ENCODE peak calls at places on chromosomes 6 and 20, in eight cellular contexts. G is spleen, D is right lobe of liver, S is IMR-90, T is prostate gland, B is body of pancreas, F is GM12878, K is Peyer's patch. E is an unnamed sample.

GRCh38 chr6:37127961-37128862 is 41.7 kb upstream of the PIM1 start:
- DNase-seq in G (no peak), D (peak), S (peak), T (no peak), B (no peak), F (no peak), K (peak), E (no peak)

GRCh38 chr6:73632346-73632745 is 21.4 kb downstream of the SLC17A5 start:
- DNase-seq in G (no peak), D (no peak), S (no peak), T (no peak), B (no peak), F (no peak), K (no peak), E (no peak)

GRCh38 chr20:4871486-4871885 is 129.8 kb downstream of the SLC23A2 start:
- DNase-seq in G (peak), D (no peak), S (no peak), T (no peak), B (no peak), F (no peak), K (no peak), E (no peak)

GRCh38 chr6:46281110-46281509 is 110.3 kb upstream of the ENPP5 start:
- DNase-seq in G (no peak), D (no peak), S (no peak), T (no peak), B (no peak), F (no peak), K (no peak), E (no peak)

GRCh38 chr6:158242071-158242606 is 70.1 kb upstream of the TULP4 start:
- DNase-seq in G (no peak), D (no peak), S (no peak), T (no peak), B (no peak), F (no peak), K (no peak), E (no peak)

GRCh38 chr20:37151529-37151928 is 27.6 kb upstream of the RPN2 start:
- DNase-seq in G (no peak), D (no peak), S (no peak), T (no peak), B (no peak), F (no peak), K (no peak), E (no peak)

GRCh38 chr6:16691328-16691727 is 69.9 kb downstream of the ATXN1 start:
- DNase-seq in G (no peak), D (no peak), S (no peak), T (no peak), B (no peak), F (no peak), K (no peak), E (no peak)

GRCh38 chr20:19397676-19398075 is 185.2 kb downstream of the SLC24A3 start:
- DNase-seq in G (no peak), D (no peak), S (no peak), T (no peak), B (no peak), F (no peak), K (no peak), E (no peak)

GRCh38 chr20:49543858-49544437 is 24.0 kb downstream of the PTGIS start:
- DNase-seq in G (no peak), D (no peak), S (no peak), T (no peak), B (no peak), F (no peak), K (no peak), E (no peak)

DNA sequence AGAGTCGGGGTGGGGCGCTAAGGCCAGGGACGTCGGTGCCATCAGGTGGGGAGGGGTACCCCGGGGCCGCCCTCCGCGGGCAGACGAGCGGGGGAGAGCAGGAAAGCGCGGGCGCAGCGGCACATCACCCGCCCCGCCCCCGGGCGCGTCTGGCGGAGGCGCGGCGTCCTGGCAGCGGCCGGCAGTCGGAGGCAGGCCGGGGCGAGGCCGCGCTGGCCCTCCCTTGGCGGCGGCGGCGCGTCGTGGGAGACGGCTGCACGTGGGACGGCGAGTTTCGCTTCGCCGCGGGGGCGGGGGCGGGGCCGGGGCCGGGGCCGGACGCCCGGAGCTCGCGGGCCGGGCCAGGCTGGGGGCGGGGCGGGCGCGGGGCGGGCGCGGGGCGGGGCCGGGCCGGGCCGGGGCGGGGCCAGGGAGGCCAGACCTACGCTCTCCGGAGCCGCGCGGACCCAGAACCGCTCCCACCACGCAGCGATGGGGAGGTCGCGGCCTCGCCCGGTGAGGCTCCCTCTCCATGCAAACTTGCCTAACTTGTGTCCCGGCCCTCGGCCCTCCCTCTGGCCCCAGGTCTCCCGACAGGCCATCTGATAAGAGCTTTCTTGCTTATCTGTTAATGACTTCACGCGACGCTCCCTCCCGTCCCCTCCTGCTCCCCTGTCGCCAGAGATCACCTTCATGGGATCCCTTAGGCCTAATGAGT is 12.5 kb downstream of the ITPR3 start:
- DNase-seq in G (peak), D (peak), S (peak), T (peak), B (peak), F (no peak), K (peak), E (no peak)
- H3K27ac ChIP-seq in G (peak), D (no peak), S (no peak), T (no peak), B (peak), F (no peak), K (peak), E (peak)

GRCh38 chr20:1209447-1210387 is 6.5 kb downstream of the C20orf202 start:
- DNase-seq in G (no peak), D (no peak), S (peak), T (no peak), B (no peak), F (no peak), K (no peak), E (no peak)
- TF ChIP-seq POLR2A in G (no peak), D (no peak), S (no peak), T (no peak), B (no peak), F (no peak), K (no peak), E (no peak)

DNA sequence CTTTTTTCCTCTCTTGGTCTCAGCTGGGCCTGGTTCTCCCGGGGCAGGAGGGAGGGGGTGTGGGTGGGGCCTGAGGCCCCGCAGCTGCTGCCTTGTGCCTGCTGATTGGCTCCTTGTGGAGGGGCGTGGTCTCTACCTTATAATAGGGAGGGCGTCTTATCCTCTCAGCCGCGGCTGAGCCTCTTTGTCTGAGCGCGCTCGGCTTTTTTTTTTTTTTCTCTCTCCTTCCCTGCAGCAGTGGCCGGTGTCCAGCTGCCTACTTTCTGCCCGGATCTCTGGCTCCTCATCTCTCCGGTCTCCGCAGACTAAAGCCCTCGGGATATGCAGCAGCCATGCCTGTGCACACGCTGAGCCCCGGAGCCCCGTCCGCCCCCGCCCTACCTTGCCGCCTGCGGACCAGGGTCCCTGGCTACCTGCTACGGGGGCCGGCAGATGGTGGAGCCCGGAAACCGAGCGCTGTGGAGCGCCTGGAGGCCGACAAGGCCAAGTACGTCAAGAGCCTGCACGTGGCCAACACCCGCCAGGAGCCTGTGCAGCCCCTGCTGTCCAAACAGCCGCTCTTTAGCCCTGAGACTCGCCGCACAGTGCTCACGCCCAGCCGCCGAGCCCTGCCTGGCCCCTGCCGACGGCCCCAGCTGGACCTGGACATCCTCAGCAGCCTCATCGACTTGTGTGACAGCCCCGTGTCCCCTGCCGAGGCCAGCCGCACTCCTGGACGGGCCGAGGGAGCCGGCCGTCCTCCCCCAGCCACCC is 11.1 kb downstream of the FAM110A start:
- DNase-seq in G (peak), D (peak), S (peak), T (peak), B (peak), F (peak), K (peak), E (peak)
- TF ChIP-seq CTCF in G (peak), D (no peak), S (no peak), T (no peak), B (no peak), F (no peak), K (no peak), E (no peak)

GRCh38 chr6:138492113-138492512 is 7.2 kb downstream of the NHSL1 start:
- DNase-seq in G (no peak), D (no peak), S (no peak), T (no peak), B (no peak), F (no peak), K (no peak), E (no peak)
- H3K27ac ChIP-seq in G (no peak), D (no peak), S (no peak), T (no peak), B (no peak), F (no peak), K (no peak), E (no peak)

GRCh38 chr6:127120109-127120786 is 1.8 kb downstream of the RSPO3 start:
- DNase-seq in G (no peak), D (peak), S (no peak), T (no peak), B (no peak), F (no peak), K (no peak), E (no peak)
- TF ChIP-seq POLR2A in G (no peak), D (no peak), S (no peak), T (no peak), B (no peak), F (no peak), K (no peak), E (no peak)

GRCh38 chr20:40938020-40938419 is 90.6 kb upstream of the TOP1 start:
- DNase-seq in G (no peak), D (no peak), S (no peak), T (no peak), B (no peak), F (no peak), K (no peak), E (no peak)
- TF ChIP-seq CTCF in G (no peak), D (peak), S (no peak), T (no peak), B (no peak), F (peak), K (no peak), E (no peak)

E was measured in tibial nerve.